ENCODE peak calls at places on chromosomes 16 and 17, in seven cellular contexts. S, O, H, P, Y, X and M are unnamed samples.
A peak's percentile ranks its signal among the peaks of the same experiment; 100 is the strongest.

GRCh38 chr16:87407511-87408112 is 15.5 kb downstream of the MAP1LC3B start:
- DNase-seq in X (peak; percentile 41), S (peak; percentile 43), Y (no peak), H (no peak), P (peak; percentile 87), O (peak; percentile 50), M (no peak)

GRCh38 chr16:68401871-68402747 is 46.2 kb downstream of the SMPD3 start:
- DNase-seq in X (no peak), O (no peak), S (peak; percentile 52), P (no peak), H (no peak), Y (peak; percentile 68), M (no peak)

GRCh38 chr17:3502466-3502865 is 26.7 kb downstream of the ASPA start:
- DNase-seq in Y (no peak), O (no peak), X (no peak), P (no peak), S (no peak), H (no peak), M (no peak)

GRCh38 chr16:79801550-79802090 is 201.1 kb upstream of the MAF start:
- DNase-seq in H (no peak), O (no peak), P (no peak), S (peak; percentile 91), Y (no peak), X (no peak), M (peak; percentile 97)

GRCh38 chr16:69839798-69840409 is 77.8 kb downstream of the WWP2 start:
- DNase-seq in P (peak; percentile 70), X (no peak), O (peak; percentile 85), S (no peak), Y (no peak), H (no peak), M (no peak)

GRCh38 chr17:49848739-49849138 is 870 bp upstream of the TAC4 start:
- DNase-seq in S (no peak), O (no peak), X (no peak), P (no peak), H (no peak), Y (no peak), M (no peak)

GRCh38 chr16:558298-559020 is 1.7 kb upstream of the PRR35 start:
- DNase-seq in P (no peak), H (no peak), X (no peak), S (no peak), Y (no peak), O (no peak), M (no peak)

GRCh38 chr17:72730091-72730490 is 362.4 kb downstream of the SLC39A11 start:
- DNase-seq in H (no peak), O (no peak), S (no peak), X (no peak), P (no peak), Y (peak; percentile 85), M (no peak)

GRCh38 chr16:67398546-67399217 is 5.4 kb upstream of the TPPP3 start:
- DNase-seq in P (no peak), Y (no peak), X (no peak), H (no peak), S (no peak), O (no peak), M (no peak)

GRCh38 chr16:67397812-67398545 is 4.7 kb upstream of the TPPP3 start:
- DNase-seq in H (no peak), P (no peak), Y (no peak), X (peak; percentile 48), S (peak; percentile 66), O (no peak), M (no peak)

GRCh38 chr16:67399749-67400704 is 6.7 kb upstream of the TPPP3 start:
- DNase-seq in Y (no peak), S (no peak), H (no peak), P (no peak), O (peak; percentile 57), X (no peak), M (no peak)

GRCh38 chr16:67400901-67401300 is 7.6 kb upstream of the TPPP3 start:
- DNase-seq in S (no peak), P (no peak), Y (no peak), O (no peak), X (no peak), H (no peak), M (no peak)

DNA sequence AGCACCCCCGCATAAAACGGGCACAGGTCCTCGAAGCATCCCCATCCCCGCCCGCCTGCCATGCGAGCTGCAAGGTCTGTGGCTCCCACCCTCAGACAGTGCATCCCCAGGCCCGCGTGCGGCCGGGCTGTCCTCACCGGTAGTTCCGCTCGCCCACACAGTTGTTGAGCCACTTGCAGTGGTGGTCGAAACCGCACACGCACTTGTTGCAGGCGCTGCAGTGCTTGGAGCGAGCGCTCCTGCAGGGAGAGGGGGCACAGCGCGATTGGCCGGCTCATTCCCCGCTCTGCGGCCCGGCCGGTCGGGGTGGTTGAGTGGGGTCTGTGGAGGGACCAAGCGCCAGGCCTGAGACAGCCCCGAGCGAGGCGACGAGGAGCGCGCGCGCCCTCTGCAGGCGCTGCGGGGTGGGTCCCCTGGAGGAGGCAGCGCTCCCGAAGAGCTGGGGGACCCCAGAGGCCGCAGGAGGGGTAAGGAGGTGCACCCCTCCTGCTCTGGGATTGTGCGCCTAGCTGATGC is 6.0 kb upstream of the TPPP3 start:
- DNase-seq in Y (no peak), H (no peak), S (no peak), P (peak; percentile 83), O (no peak), X (peak; percentile 92), M (no peak)
- H3K4me3 ChIP-seq in Y (no peak overlapping the region), H (no peak overlapping the region), S (no peak overlapping the region), P (no peak overlapping the region), O (no peak overlapping the region), X (no peak overlapping the region), M (no peak overlapping the region)

GRCh38 chr16:14148569-14148968 is 77.5 kb downstream of the MRTFB start:
- DNase-seq in H (no peak), O (peak; percentile 32), X (no peak), Y (peak; percentile 5), P (no peak), S (peak; percentile 94), M (no peak)

GRCh38 chr16:14150796-14151195 is 79.7 kb downstream of the MRTFB start:
- DNase-seq in P (no peak), X (no peak), S (no peak), H (no peak), Y (no peak), O (no peak), M (no peak)

GRCh38 chr16:14148016-14148415 is 76.9 kb downstream of the MRTFB start:
- DNase-seq in H (no peak), Y (peak; percentile 6), X (no peak), O (no peak), P (no peak), S (no peak), M (no peak)

GRCh38 chr16:14155572-14156213 is 84.6 kb downstream of the MRTFB start:
- DNase-seq in O (no peak), X (no peak), Y (no peak), P (no peak), H (no peak), S (peak; percentile 57), M (no peak)

DNA sequence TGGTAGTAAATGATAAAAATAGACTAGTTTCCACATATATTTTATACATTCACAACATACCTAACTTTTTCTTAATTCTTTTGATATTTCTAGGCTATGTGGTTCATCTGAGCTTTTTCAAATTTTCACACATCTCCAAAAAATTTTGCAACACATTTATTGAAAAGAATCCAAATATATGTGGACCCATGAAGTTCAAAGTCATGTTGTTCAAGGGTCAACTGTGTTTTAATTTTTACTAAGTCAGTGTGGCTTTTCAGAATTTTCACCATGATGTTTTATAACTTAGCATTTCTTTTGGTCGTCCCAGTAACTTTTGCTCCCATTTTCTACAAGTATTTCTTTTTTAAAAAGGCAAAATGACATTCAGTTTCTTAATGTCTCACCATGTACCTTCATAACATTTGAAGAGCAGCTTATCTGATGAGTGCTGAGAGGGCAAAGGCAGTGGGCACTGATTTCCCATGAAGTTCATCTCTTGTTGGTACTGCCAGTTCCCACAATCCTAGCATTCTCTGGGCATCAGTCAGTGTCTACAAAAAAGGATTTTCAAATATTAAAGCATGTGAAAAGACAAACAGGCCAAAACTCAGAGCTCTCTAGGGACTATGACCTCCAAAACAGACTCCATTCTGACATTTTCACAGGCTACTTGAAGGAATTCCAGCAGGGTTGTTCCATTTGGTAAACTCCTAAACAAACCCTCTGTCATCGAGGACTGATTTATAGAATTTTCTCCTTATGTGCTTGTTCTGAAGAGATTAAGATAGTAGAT is 80.3 kb downstream of the MRTFB start:
- DNase-seq in Y (no peak), H (no peak), X (no peak), P (no peak), O (peak; percentile 19), S (no peak), M (no peak)
- H3K36me3 ChIP-seq in Y (no peaks in the 10 kb centered on the region), H (no peaks in the 10 kb centered on the region), X (peaks cover 16% of the 10 kb centered on the region), P (no peaks in the 10 kb centered on the region), O (no peaks in the 10 kb centered on the region), S (no peaks in the 10 kb centered on the region), M (no peaks in the 10 kb centered on the region)

GRCh38 chr17:45104497-45104896 is 27.8 kb downstream of the PLCD3 start:
- DNase-seq in X (no peak), O (no peak), Y (no peak), P (no peak), H (no peak), S (no peak), M (no peak)

GRCh38 chr17:45104029-45104428 is 28.3 kb downstream of the PLCD3 start:
- DNase-seq in O (no peak), H (no peak), P (no peak), Y (no peak), X (peak; percentile 40), S (no peak), M (no peak)

GRCh38 chr17:45106101-45106500 is 26.2 kb downstream of the PLCD3 start:
- DNase-seq in S (no peak), X (no peak), H (no peak), P (no peak), O (peak; percentile 64), Y (no peak), M (no peak)

GRCh38 chr17:45106582-45106981 is 25.7 kb downstream of the PLCD3 start:
- DNase-seq in H (no peak), X (no peak), S (no peak), O (no peak), P (no peak), Y (no peak), M (no peak)

DNA sequence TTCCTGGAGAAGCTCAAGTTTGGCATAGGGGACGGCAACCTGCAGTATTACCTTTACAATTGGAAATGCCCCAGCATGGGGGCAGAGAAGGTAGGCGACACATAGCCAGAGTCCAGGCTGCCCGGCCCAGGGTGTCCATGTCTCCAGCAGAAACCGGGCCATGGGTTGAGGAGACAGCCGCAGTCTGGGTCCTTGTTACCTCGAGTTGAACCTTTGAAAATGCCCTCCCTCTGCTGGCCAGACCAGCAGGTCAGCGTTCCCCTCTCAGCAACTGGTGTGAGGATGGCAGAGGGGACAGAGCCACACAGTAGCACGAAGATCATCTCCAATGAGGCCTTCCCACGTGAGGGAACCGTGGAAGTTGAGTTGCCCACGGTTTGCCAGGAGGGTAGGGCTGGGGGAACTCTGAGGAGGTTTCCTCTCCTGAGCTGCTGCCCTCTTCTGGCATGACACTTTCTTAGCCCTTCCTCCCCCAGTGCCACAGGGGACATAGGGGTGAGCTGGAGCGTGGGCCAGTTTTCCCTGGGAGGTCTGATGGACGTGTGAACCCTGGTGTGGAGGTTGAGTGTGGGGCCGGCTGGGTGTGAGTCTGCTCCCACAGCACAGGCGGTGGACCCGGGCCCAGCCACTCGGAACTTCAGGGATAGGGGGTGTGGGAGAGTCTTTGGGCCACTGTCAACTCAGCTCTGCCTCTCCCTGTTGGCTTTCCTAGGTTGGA is 27.2 kb downstream of the PLCD3 start:
- DNase-seq in P (no peak), S (no peak), Y (no peak), H (no peak), O (no peak), X (peak; percentile 62), M (no peak)
- TF ChIP-seq CTCF in P (no peak), S (no peak), Y (no peak), H (no peak), O (no peak), X (peak; percentile 41), M (no peak)

DNA sequence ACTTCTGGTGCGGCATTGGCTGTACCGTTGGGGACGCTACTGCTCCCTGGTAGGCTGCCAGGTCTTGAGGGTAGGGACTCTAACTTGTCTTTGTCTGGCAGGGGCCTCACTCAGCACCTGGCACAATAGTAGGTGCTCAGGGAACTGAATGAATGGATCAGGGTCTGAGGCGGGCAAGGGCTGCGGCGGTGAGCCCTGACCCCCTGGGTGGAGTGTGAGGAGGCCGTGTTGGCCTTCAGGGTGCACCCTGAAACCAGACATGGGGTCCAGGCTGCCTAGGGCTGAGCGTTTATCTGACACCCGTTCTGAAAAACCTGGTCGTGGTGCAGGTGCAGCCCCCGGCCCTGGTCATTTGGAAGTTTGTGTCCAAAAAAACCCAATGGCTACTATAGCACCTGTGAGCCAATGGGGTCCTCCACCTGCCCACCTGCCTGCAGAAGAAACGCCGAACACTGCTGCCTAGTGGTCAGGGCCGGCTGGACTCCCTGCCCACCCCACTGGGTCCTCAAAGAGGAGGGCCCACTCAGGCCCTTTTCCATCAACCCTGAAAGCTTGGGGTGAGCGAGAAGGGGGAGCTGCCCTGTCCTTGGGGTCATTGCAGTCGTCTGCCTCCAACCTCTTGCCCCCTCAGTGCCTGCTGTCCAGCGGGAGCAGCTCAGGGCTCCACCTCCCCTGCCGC is 4.9 kb upstream of the ATP6V0C start:
- DNase-seq in H (no peak), P (no peak), S (no peak), X (no peak), O (no peak), Y (no peak), M (no peak)
- H3K4me3 ChIP-seq in H (no peak overlapping the region), P (no peak overlapping the region), S (no peak overlapping the region), X (no peak overlapping the region), O (no peak overlapping the region), Y (no peak overlapping the region), M (no peak overlapping the region)